ENCODE peak calls at places on chromosomes 12 and 14, in nine cellular contexts. A is Caco-2; N is CD4-positive, alpha-beta T cell; G is IMR-90; L is GM10248; J is endothelial cell; M is fibroblast of lung; P is GM20000; B is GM12865. Q is an unnamed sample.

GRCh38 chr12:5912437-5913334 is 32.4 kb downstream of the ANO2 start:
- DNase-seq in A (no peak), N (no peak), G (no peak), L (no peak), J (peak; percentile 70), M (no peak), P (no peak), B (no peak), Q (no peak)

GRCh38 chr12:93080994-93081809 is 152.1 kb upstream of the EEA1 start:
- DNase-seq in A (peak; percentile 86), N (no peak), G (peak; percentile 52), L (no peak), J (no peak), M (peak; percentile 18), P (no peak), B (no peak), Q (no peak)

GRCh38 chr14:66076166-66076565 is 410.0 kb upstream of the CCDC196 start:
- DNase-seq in A (no peak), N (no peak), G (no peak), L (no peak), J (no peak), M (no peak), P (no peak), B (no peak), Q (no peak)

GRCh38 chr12:40300490-40300889 is 75.7 kb downstream of the LRRK2 start:
- DNase-seq in A (no peak), N (no peak), G (peak; percentile 1), L (no peak), J (no peak), M (no peak), P (no peak), B (no peak), Q (no peak)

GRCh38 chr12:110002691-110003515 is 3.7 kb downstream of the ANKRD13A start:
- DNase-seq in A (no peak), N (no peak), G (peak; percentile 52), L (no peak), J (no peak), M (peak; percentile 43), P (no peak), B (no peak), Q (no peak)

GRCh38 chr12:31650927-31651326 is 8.6 kb upstream of the ETFBKMT start:
- DNase-seq in A (peak; percentile 90), N (no peak), G (no peak), L (no peak), J (no peak), M (no peak), P (no peak), B (no peak), Q (no peak)

GRCh38 chr14:59346796-59347510 is 118.2 kb downstream of the GPR135 start:
- DNase-seq in A (no peak), N (no peak), G (peak; percentile 52), L (no peak), J (no peak), M (no peak), P (no peak), B (no peak), Q (no peak)

GRCh38 chr12:89247541-89247942 is 104.8 kb downstream of the DUSP6 start:
- DNase-seq in A (no peak), N (no peak), G (peak; percentile 19), L (no peak), J (no peak), M (no peak), P (no peak), B (no peak), Q (no peak)

GRCh38 chr14:52961060-52961639 is 10.3 kb upstream of the FERMT2 start:
- DNase-seq in A (peak; percentile 67), N (peak; percentile 38), G (peak; percentile 68), L (peak; percentile 63), J (peak; percentile 21), M (peak; percentile 76), P (peak; percentile 76), B (peak; percentile 83), Q (no peak)

GRCh38 chr12:98579835-98580234 is 13.7 kb upstream of the SLC25A3 start:
- DNase-seq in A (no peak), N (no peak), G (no peak), L (no peak), J (no peak), M (no peak), P (no peak), B (no peak), Q (no peak)

GRCh38 chr14:52031781-52032180 is 37.1 kb downstream of the NID2 start:
- DNase-seq in A (no peak), N (no peak), G (peak; percentile 78), L (no peak), J (no peak), M (peak; percentile 79), P (no peak), B (no peak), Q (no peak)

GRCh38 chr12:115794659-115795081 is 482.8 kb downstream of the MED13L start:
- DNase-seq in A (peak; percentile 32), N (no peak), G (no peak), L (no peak), J (no peak), M (no peak), P (no peak), B (no peak), Q (no peak)

GRCh38 chr12:121238604-121239334 is 28.8 kb downstream of the P2RX4 start:
- DNase-seq in A (no peak), N (no peak), G (no peak), L (no peak), J (no peak), M (no peak), P (no peak), B (no peak), Q (no peak)

GRCh38 chr14:77918448-77918847 is 118.5 kb downstream of the ADCK1 start:
- DNase-seq in A (no peak), N (no peak), G (no peak), L (no peak), J (no peak), M (no peak), P (no peak), B (no peak), Q (no peak)

GRCh38 chr14:77912754-77913556 is 113.0 kb downstream of the ADCK1 start:
- DNase-seq in A (no peak), N (no peak), G (no peak), L (no peak), J (no peak), M (no peak), P (no peak), B (no peak), Q (no peak)

GRCh38 chr14:77917802-77918201 is 117.9 kb downstream of the ADCK1 start:
- DNase-seq in A (no peak), N (no peak), G (no peak), L (no peak), J (no peak), M (no peak), P (no peak), B (no peak), Q (no peak)

GRCh38 chr14:77910506-77910905 is 110.6 kb downstream of the ADCK1 start:
- DNase-seq in A (no peak), N (no peak), G (no peak), L (no peak), J (no peak), M (no peak), P (no peak), B (no peak), Q (no peak)

GRCh38 chr14:77914073-77914721 is 114.3 kb downstream of the ADCK1 start:
- DNase-seq in A (no peak), N (no peak), G (no peak), L (no peak), J (no peak), M (no peak), P (no peak), B (no peak), Q (no peak)
- TF ChIP-seq CTCF in A (no peak), N (no peak), G (no peak), L (no peak), J (no peak), M (no peak), P (no peak), B (no peak), Q (no peak)

DNA sequence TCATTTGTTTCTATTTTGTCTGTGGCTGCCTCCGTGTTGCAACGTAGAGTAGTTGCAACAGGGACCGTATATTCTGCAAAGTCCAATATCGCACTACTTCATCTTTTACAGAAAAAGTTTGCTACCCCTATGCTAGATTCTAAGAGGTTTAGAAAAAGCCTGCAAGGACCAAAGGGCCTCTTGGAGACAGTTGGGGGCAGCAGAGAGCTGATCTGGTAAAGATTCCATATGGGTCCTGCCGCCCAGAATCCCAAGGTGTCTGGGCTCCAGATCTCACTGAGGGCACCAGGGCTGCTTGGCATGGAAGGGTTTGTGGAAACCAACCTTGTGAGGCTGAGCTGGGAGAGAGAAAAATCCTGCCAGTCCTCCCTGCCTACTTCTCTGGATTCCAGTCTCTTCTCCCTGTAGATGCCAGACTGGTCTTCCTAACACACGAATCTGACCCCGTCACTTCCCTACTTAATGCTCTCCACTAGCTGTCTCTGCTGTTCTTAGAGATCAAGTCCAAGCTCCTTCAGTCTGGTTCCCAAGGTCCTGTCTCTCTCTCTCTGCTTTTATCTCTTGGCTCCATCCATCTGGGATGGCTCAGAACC is 74.6 kb downstream of the GLRX5 start:
- DNase-seq in A (peak; percentile 51), N (no peak), G (peak; percentile 23), L (peak; percentile 46), J (peak; percentile 71), M (peak; percentile 9), P (peak; percentile 33), B (peak; percentile 70), Q (no peak)
- TF ChIP-seq CTCF in A (peak; percentile 77), N (no peak), G (peak; percentile 46), L (peak; percentile 71), J (peak; percentile 3), M (peak; percentile 37), P (peak; percentile 51), B (peak; percentile 70), Q (peak; percentile 73)

DNA sequence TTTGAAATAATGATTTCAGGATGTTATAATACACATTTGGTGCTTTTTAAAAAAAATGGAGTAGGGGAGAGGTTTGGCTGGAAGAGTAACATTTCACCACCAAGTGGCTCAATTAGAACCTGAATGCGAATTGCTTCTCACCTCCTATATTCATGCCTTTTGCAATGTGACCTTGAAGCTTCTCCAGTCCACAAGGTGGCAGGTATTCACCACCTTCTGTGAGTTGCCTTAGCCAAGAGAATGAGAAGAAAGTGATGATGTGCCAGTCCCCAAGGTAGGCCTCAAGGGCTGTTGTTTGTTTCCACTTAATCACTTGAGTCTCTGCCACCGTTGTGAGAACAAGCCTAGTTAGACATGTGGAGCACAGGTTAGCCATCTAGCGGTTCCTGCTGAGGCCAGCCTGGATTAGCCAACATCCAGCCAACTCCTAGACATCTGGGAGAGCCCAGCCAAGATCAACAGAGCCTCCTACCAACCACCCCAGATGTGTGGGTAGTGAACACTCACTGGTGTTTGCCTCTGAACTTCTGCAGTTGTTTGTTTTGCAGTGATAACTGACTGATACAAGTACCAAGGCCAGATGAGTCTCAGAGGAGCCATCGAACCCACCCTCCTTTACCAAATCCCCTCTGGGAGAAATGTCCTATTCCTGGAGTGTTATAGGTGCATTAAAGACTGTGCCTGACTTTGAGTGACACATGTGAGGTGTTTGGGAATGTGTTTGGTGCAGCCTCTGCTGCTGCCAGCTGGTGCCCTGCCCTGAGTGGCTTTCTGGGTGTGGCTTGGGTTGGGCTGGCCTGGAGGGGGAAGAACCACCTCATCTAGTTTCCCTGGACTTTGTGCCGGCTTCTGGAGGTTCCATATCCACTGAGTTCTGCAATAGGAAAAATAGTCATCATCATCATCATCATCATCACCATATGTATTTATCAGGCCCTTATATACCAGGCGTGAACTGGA is 132.5 kb upstream of the RFLNA start:
- DNase-seq in A (no peak), N (no peak), G (no peak), L (no peak), J (no peak), M (no peak), P (no peak), B (peak; percentile 7), Q (no peak)
- TF ChIP-seq CTCF in A (no peak), N (no peak), G (no peak), L (no peak), J (no peak), M (no peak), P (no peak), B (no peak), Q (no peak)

GRCh38 chr14:77068515-77069200 is 29.4 kb upstream of the CIPC start:
- DNase-seq in A (no peak), N (no peak), G (no peak), L (no peak), J (no peak), M (no peak), P (no peak), B (no peak), Q (no peak)
- TF ChIP-seq CTCF in A (peak; percentile 14), N (peak; percentile 33), G (no peak), L (no peak), J (peak; percentile 17), M (no peak), P (no peak), B (no peak), Q (peak; percentile 51)

Q was measured in chondrocyte.